ENCODE peak calls at places on chromosomes 2 and 18, in four cellular contexts. V, I, R and L are unnamed samples.

GRCh38 chr2:207173651-207174050 is 7.9 kb upstream of the KLF7 start:
- DNase-seq in V (no peak), I (no peak), R (no peak), L (no peak)

GRCh38 chr2:178193496-178193822 is 853 bp upstream of the OSBPL6 start:
- DNase-seq in V (peak; percentile 85), I (peak; percentile 38), R (no peak), L (no peak)

GRCh38 chr18:49368876-49369440 is 91.5 kb downstream of the DYM start:
- DNase-seq in V (peak; percentile 52), I (no peak), R (no peak), L (no peak)

GRCh38 chr2:20450201-20451108 is 3.6 kb downstream of the RHOB start:
- DNase-seq in V (peak; percentile 87), I (no peak), R (no peak), L (no peak)

GRCh38 chr2:179107737-179108136 is 57.8 kb upstream of the CCDC141 start:
- DNase-seq in V (peak; percentile 22), I (no peak), R (no peak), L (peak; percentile 35)

GRCh38 chr2:2655451-2655850 is 324.4 kb upstream of the MYT1L start:
- DNase-seq in V (no peak), I (no peak), R (no peak), L (no peak)

GRCh38 chr2:10675126-10675525 is 14.6 kb downstream of the NOL10 start:
- DNase-seq in V (no peak), I (no peak), R (no peak), L (no peak)

GRCh38 chr2:234308073-234308813 is 188.6 kb downstream of the ARL4C start:
- DNase-seq in V (no peak), I (no peak), R (no peak), L (peak; percentile 86)

GRCh38 chr2:85264471-85264870 is 63.3 kb downstream of the TGOLN2 start:
- DNase-seq in V (no peak), I (no peak), R (no peak), L (no peak)

GRCh38 chr2:8312861-8313768 is 368.7 kb upstream of the ID2 start:
- DNase-seq in V (no peak), I (peak; percentile 59), R (peak; percentile 96), L (peak; percentile 28)

GRCh38 chr2:101986804-101987740 is 4.7 kb upstream of the IL1R2 start:
- DNase-seq in V (peak; percentile 89), I (no peak), R (no peak), L (no peak)

GRCh38 chr2:37232131-37232933 is 874 bp downstream of the NDUFAF7 start:
- DNase-seq in V (peak; percentile 12), I (peak; percentile 15), R (no peak), L (peak; percentile 21)

GRCh38 chr2:77228379-77228778 is 293.8 kb downstream of the LRRTM4 start:
- DNase-seq in V (no peak), I (no peak), R (no peak), L (no peak)

GRCh38 chr18:57083485-57083884 is 63.4 kb upstream of the BOD1L2 start:
- DNase-seq in V (no peak), I (no peak), R (no peak), L (no peak)

GRCh38 chr2:6309415-6310185 is 556.1 kb downstream of the CMPK2 start:
- DNase-seq in V (no peak), I (no peak), R (peak; percentile 67), L (no peak)

GRCh38 chr2:202944403-202944802 is 32.3 kb downstream of the CARF start:
- DNase-seq in V (no peak), I (no peak), R (no peak), L (no peak)

GRCh38 chr2:165803123-165803760 is 9.2 kb upstream of the GALNT3 start:
- DNase-seq in V (no peak), I (no peak), R (no peak), L (no peak)

GRCh38 chr2:39511219-39511785 is 74.2 kb upstream of the MAP4K3 start:
- DNase-seq in V (no peak), I (no peak), R (no peak), L (no peak)

GRCh38 chr18:63747006-63747405 is 28.2 kb upstream of the SERPINB7 start:
- DNase-seq in V (no peak), I (no peak), R (no peak), L (no peak)

GRCh38 chr18:13320891-13321425 is 102.4 kb downstream of the LDLRAD4 start:
- DNase-seq in V (no peak), I (no peak), R (no peak), L (no peak)

GRCh38 chr2:237865623-237866041 is 6.2 kb downstream of the RAMP1 start:
- DNase-seq in V (no peak), I (no peak), R (no peak), L (no peak)

GRCh38 chr2:234950730-234951385 is 959 bp upstream of the SH3BP4 start:
- DNase-seq in V (no peak), I (no peak), R (no peak), L (no peak)

GRCh38 chr2:127052771-127053691 is 53.9 kb downstream of the BIN1 start:
- DNase-seq in V (no peak), I (no peak), R (no peak), L (no peak)

GRCh38 chr2:145002624-145003023 is 482.7 kb upstream of the ZEB2 start:
- DNase-seq in V (no peak), I (no peak), R (no peak), L (no peak)

GRCh38 chr18:55547705-55548056 is 40.3 kb downstream of the TCF4 start:
- DNase-seq in V (no peak), I (no peak), R (no peak), L (no peak)

GRCh38 chr18:47343291-47343690 is 91.8 kb upstream of the SKOR2 start:
- DNase-seq in V (no peak), I (no peak), R (no peak), L (no peak)

GRCh38 chr2:1055014-1055595 is 104.5 kb downstream of the SNTG2 start:
- DNase-seq in V (no peak), I (no peak), R (no peak), L (no peak)

GRCh38 chr2:17899871-17900270 is 21.4 kb downstream of the KCNS3 start:
- DNase-seq in V (no peak), I (no peak), R (no peak), L (no peak)

GRCh38 chr2:107025869-107026380 is 140.0 kb upstream of the ST6GAL2 start:
- DNase-seq in V (no peak), I (no peak), R (no peak), L (peak; percentile 69)

GRCh38 chr2:17058772-17059402 is 393.3 kb upstream of the CYRIA start:
- DNase-seq in V (no peak), I (no peak), R (no peak), L (no peak)

GRCh38 chr2:59236723-59237122 is 995.6 kb upstream of the FANCL start:
- DNase-seq in V (no peak), I (no peak), R (no peak), L (peak; percentile 76)

GRCh38 chr18:8153887-8154583 is 455.2 kb upstream of the RAB12 start:
- DNase-seq in V (no peak), I (no peak), R (no peak), L (no peak)

GRCh38 chr18:21739604-21740473 is 753 bp upstream of the MIB1 start:
- DNase-seq in V (no peak), I (peak; percentile 39), R (no peak), L (no peak)

GRCh38 chr2:201642086-201642578 is 1.2 kb downstream of the TMEM237 start:
- DNase-seq in V (no peak), I (no peak), R (peak; percentile 27), L (no peak)

GRCh38 chr2:238489431-238489830 is 62.7 kb downstream of the ASB1 start:
- DNase-seq in V (no peak), I (no peak), R (no peak), L (no peak)

GRCh38 chr2:143694335-143694734 is 565.1 kb downstream of the ARHGAP15 start:
- DNase-seq in V (no peak), I (no peak), R (no peak), L (no peak)

GRCh38 chr2:157845081-157845480 is 31.0 kb downstream of the ACVR1 start:
- DNase-seq in V (no peak), I (no peak), R (no peak), L (no peak)

GRCh38 chr2:240220371-240220770 is 79.9 kb upstream of the OTOS start:
- DNase-seq in V (no peak), I (no peak), R (no peak), L (peak; percentile 43)
- TF ChIP-seq POLR2AphosphoS2 in V (no peak), I (no peak), R (no peak), L (no peak)

GRCh38 chr2:231298091-231298490 is 97.4 kb upstream of the B3GNT7 start:
- DNase-seq in V (no peak), I (no peak), R (no peak), L (no peak)

GRCh38 chr2:231295363-231295655 is 96.9 kb downstream of the ARMC9 start:
- DNase-seq in V (no peak), I (no peak), R (no peak), L (no peak)

GRCh38 chr2:231296401-231296800 is 98.0 kb downstream of the ARMC9 start:
- DNase-seq in V (no peak), I (no peak), R (no peak), L (no peak)

GRCh38 chr2:231299267-231299666 is 96.2 kb upstream of the B3GNT7 start:
- DNase-seq in V (no peak), I (no peak), R (peak; percentile 42), L (no peak)

GRCh38 chr2:231297108-231297908 is 98.2 kb upstream of the B3GNT7 start:
- DNase-seq in V (peak; percentile 63), I (peak; percentile 68), R (peak; percentile 36), L (peak; percentile 71)
- TF ChIP-seq POLR2AphosphoS2 in V (no peak), I (no peak), R (no peak), L (no peak)

GRCh38 chr2:162155093-162155492 is 3.0 kb upstream of the GCG start:
- DNase-seq in V (no peak), I (no peak), R (no peak), L (no peak)
- TF ChIP-seq POLR2AphosphoS2 in V (no peak), I (no peak), R (no peak), L (no peak)

GRCh38 chr2:187424156-187424555 is 23.9 kb downstream of the CALCRL start:
- DNase-seq in V (no peak), I (no peak), R (no peak), L (no peak)

GRCh38 chr2:187422277-187422676 is 25.8 kb downstream of the CALCRL start:
- DNase-seq in V (no peak), I (no peak), R (no peak), L (no peak)
- TF ChIP-seq POLR2AphosphoS2 in V (no peak), I (no peak), R (no peak), L (no peak)

GRCh38 chr18:12109836-12110235 is 16.2 kb downstream of the ANKRD62 start:
- DNase-seq in V (no peak), I (no peak), R (no peak), L (no peak)

GRCh38 chr18:12119358-12119757 is 25.7 kb downstream of the ANKRD62 start:
- DNase-seq in V (no peak), I (no peak), R (no peak), L (no peak)

DNA sequence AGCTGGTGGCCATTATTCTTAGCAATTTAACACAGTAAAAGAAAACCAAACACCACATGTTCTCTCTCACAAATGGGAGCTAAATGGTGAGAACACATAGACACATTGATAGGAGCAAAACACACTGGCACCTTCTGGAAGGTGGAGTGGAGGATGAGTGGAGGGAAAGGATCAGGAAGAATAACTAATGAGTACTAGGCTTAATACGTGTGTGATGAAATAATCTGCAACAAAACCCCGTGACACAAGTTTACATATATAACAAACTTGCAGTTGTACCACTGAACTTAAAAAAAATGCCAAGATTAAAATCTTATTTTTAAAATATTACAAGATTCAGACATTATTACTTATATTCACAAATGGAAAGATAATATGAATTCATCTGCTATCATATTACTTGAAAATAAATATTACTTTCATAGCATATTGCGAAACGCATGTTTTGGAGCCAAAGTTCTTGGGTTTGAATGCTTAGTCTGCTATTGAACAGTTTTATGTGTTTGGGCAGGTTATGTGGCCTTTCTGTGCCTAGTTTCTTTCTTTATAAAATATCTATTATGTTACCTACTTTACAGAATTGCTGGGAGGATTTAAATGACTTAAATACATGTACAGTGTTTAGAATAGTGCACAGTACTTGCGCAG is 20.5 kb downstream of the ANKRD62 start:
- DNase-seq in V (no peak), I (no peak), R (no peak), L (no peak)
- TF ChIP-seq POLR2AphosphoS2 in V (no peak), I (no peak), R (no peak), L (no peak)